ENCODE peak calls at places on chromosomes 7 and 10, in seven cellular contexts. T is heart right ventricle, D is left ventricle myocardium inferior, H is cardiac muscle cell, Y is stomach, A is keratinocyte, W is H1. N is an unnamed sample.

GRCh38 chr10:101291254-101292193 is 62.3 kb upstream of the LBX1 start:
- DNase-seq in T (peak; percentile 69), D (peak; percentile 63), H (peak; percentile 92), Y (peak; percentile 40), A (no peak), W (no peak), N (peak; percentile 89)

GRCh38 chr7:34357068-34357467 is 300.9 kb upstream of the NPSR1 start:
- DNase-seq in T (no peak), D (no peak), H (no peak), Y (no peak), A (no peak), W (no peak), N (no peak)

GRCh38 chr10:60490013-60490412 is 100.3 kb upstream of the ANK3 start:
- DNase-seq in T (no peak), D (no peak), H (no peak), Y (no peak), A (no peak), W (no peak), N (no peak)

GRCh38 chr10:27911645-27912044 is 87.2 kb downstream of the ODAD2 start:
- DNase-seq in T (no peak), D (no peak), H (peak; percentile 8), Y (no peak), A (no peak), W (no peak), N (no peak)

GRCh38 chr10:75240329-75240728 is 4.6 kb upstream of the COMTD1 start:
- DNase-seq in T (no peak), D (no peak), H (no peak), Y (no peak), A (no peak), W (no peak), N (no peak)

GRCh38 chr10:71246591-71247143 is 34.3 kb downstream of the UNC5B start:
- DNase-seq in T (no peak), D (peak; percentile 12), H (no peak), Y (peak; percentile 84), A (peak; percentile 92), W (no peak), N (no peak)

GRCh38 chr10:10774416-10774815 is 243.3 kb upstream of the CELF2 start:
- DNase-seq in T (no peak), D (no peak), H (no peak), Y (no peak), A (no peak), W (no peak), N (no peak)

GRCh38 chr7:94008537-94008936 is 4.4 kb upstream of the BET1 start:
- DNase-seq in T (no peak), D (no peak), H (no peak), Y (no peak), A (peak; percentile 5), W (no peak), N (no peak)

GRCh38 chr7:140044251-140044650 is 18.5 kb downstream of the PARP12 start:
- DNase-seq in T (no peak), D (no peak), H (no peak), Y (no peak), A (no peak), W (no peak), N (no peak)

GRCh38 chr7:1567082-1567771 is 2.6 kb downstream of the PSMG3 start:
- DNase-seq in T (no peak), D (no peak), H (no peak), Y (peak; percentile 68), A (peak; percentile 62), W (no peak), N (no peak)

GRCh38 chr10:44962870-44963738 is 3.5 kb downstream of the RASSF4 start:
- DNase-seq in T (no peak), D (no peak), H (peak; percentile 45), Y (no peak), A (no peak), W (no peak), N (no peak)

GRCh38 chr10:29946953-29947700 is 112.3 kb downstream of the JCAD start:
- DNase-seq in T (no peak), D (peak; percentile 22), H (no peak), Y (peak; percentile 50), A (peak; percentile 46), W (no peak), N (no peak)

GRCh38 chr10:101708073-101708472 is 13.1 kb upstream of the FBXW4 start:
- DNase-seq in T (no peak), D (no peak), H (no peak), Y (no peak), A (no peak), W (no peak), N (no peak)

GRCh38 chr10:129658673-129659072 is 191.6 kb downstream of the MGMT start:
- DNase-seq in T (no peak), D (no peak), H (peak; percentile 34), Y (no peak), A (no peak), W (no peak), N (no peak)

GRCh38 chr7:142950235-142950634 is 11.0 kb downstream of the LLCFC1 start:
- DNase-seq in T (no peak), D (no peak), H (no peak), Y (peak; percentile 10), A (no peak), W (no peak), N (no peak)

GRCh38 chr10:324593-324992 is 189.3 kb downstream of the ZMYND11 start:
- DNase-seq in T (no peak), D (no peak), H (no peak), Y (no peak), A (no peak), W (no peak), N (no peak)

GRCh38 chr10:1625731-1626130 is 111.6 kb downstream of the ADARB2 start:
- DNase-seq in T (no peak), D (no peak), H (no peak), Y (no peak), A (no peak), W (no peak), N (no peak)

GRCh38 chr7:113561446-113561845 is 357.4 kb downstream of the PPP1R3A start:
- DNase-seq in T (no peak), D (no peak), H (no peak), Y (no peak), A (no peak), W (no peak), N (no peak)

GRCh38 chr7:16402084-16402483 is 19.3 kb downstream of the CRPPA start:
- DNase-seq in T (no peak), D (no peak), H (no peak), Y (no peak), A (no peak), W (no peak), N (no peak)

GRCh38 chr7:16399916-16400895 is 21.1 kb downstream of the CRPPA start:
- DNase-seq in T (no peak), D (no peak), H (peak; percentile 5), Y (no peak), A (no peak), W (no peak), N (no peak)

GRCh38 chr7:16402940-16403339 is 18.4 kb downstream of the CRPPA start:
- DNase-seq in T (no peak), D (no peak), H (no peak), Y (no peak), A (no peak), W (no peak), N (no peak)

GRCh38 chr7:16399265-16399801 is 22.0 kb downstream of the CRPPA start:
- DNase-seq in T (no peak), D (no peak), H (peak; percentile 30), Y (no peak), A (no peak), W (no peak), N (no peak)

GRCh38 chr7:16400896-16401275 is 20.5 kb downstream of the CRPPA start:
- DNase-seq in T (no peak), D (no peak), H (no peak), Y (no peak), A (no peak), W (no peak), N (no peak)
- H3K9me3 ChIP-seq in T (peaks cover 78% of the 10 kb centered on the region), D (peaks cover 23% of the 10 kb centered on the region), H (peaks cover 8% of the 10 kb centered on the region), Y (no peaks in the 10 kb centered on the region), A (peaks cover 38% of the 10 kb centered on the region), W (peaks cover 45% of the 10 kb centered on the region), N (peaks cover 15% of the 10 kb centered on the region)

GRCh38 chr10:22708772-22709171 is 5.6 kb downstream of the PIP4K2A start:
- DNase-seq in T (no peak), D (no peak), H (no peak), Y (no peak), A (no peak), W (no peak), N (no peak)

GRCh38 chr10:22710139-22710745 is 4.1 kb downstream of the PIP4K2A start:
- DNase-seq in T (no peak), D (no peak), H (no peak), Y (no peak), A (no peak), W (no peak), N (no peak)

GRCh38 chr10:22712246-22712958 is 2.0 kb downstream of the PIP4K2A start:
- DNase-seq in T (no peak), D (no peak), H (no peak), Y (no peak), A (no peak), W (no peak), N (no peak)

GRCh38 chr10:22712959-22713852 is 1.2 kb downstream of the PIP4K2A start:
- DNase-seq in T (peak; percentile 30), D (no peak), H (peak; percentile 34), Y (peak; percentile 38), A (no peak), W (no peak), N (peak; percentile 28)

GRCh38 chr10:22711373-22711772 is 3.0 kb downstream of the PIP4K2A start:
- DNase-seq in T (no peak), D (no peak), H (no peak), Y (no peak), A (no peak), W (no peak), N (no peak)
- H3K4me3 ChIP-seq in T (no peak overlapping the region), D (no peak overlapping the region), H (no peak overlapping the region), Y (no peak overlapping the region), A (no peak overlapping the region), W (no peak overlapping the region), N (no peak overlapping the region)

DNA sequence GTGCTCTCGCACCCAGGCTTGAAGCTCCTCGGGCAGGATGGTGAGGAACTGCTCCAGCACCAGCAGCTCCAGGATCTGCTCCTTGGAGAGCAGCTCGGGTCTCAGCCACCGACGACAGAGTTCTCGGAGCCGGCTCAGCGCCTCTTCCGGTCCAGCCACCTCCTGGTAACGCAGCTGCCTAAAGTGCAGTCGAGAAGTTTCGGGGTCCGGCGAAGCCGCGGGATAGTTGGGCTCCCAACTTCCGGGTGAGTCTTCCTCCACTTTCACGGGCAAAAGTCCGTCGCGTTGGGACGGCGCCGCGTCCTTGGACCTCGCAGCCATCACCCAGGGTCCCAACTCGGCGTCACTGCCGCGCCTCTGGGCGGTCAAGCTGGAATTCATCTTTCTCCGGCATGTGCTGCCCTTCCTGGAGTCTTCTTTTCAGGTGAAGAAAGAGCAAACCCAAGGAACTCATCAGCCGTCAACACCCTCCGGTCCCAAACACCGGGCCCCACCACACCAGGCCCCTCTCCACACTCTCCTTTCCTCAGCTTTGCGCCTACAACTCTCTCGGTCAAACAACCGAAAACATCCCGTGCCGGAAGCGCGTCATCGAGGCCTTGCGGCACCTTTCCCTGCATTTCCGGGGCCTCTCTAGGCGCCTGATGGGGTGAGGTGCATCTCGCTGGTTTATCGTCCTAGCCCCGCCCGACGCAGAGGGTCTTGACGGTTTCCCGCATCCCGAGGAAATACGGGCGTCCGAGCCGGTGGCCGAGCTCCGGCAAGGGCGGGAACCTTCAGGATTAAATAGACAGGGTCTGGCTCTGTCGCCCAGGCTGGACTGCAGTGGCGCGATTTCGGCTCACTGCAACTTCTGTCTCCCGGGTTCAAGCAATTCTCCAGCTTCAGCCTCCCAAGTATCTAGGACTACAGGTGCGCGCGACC is at the start of gene ZNF394:
- DNase-seq in T (peak; percentile 91), D (peak; percentile 91), H (peak; percentile 94), Y (peak; percentile 90), A (no peak), W (peak; percentile 77), N (peak; percentile 93)
- TF ChIP-seq CTCF in T (no peak), D (no peak), H (no peak), Y (no peak), A (no peak), W (no peak), N (no peak)

GRCh38 chr7:156003220-156004162 is 191.2 kb upstream of the SHH start:
- DNase-seq in T (no peak), D (no peak), H (no peak), Y (no peak), A (no peak), W (no peak), N (no peak)
- H3K9me3 ChIP-seq in T (peaks cover 3% of the 10 kb centered on the region), D (peaks cover 17% of the 10 kb centered on the region), H (no peaks in the 10 kb centered on the region), Y (no peaks in the 10 kb centered on the region), A (no peaks in the 10 kb centered on the region), W (peaks cover 3% of the 10 kb centered on the region), N (no peaks in the 10 kb centered on the region)